ENCODE peak calls at places on chromosomes 5 and 9, in eight cellular contexts. Z is CMK; T is stimulated activated CD4-positive, alpha-beta T cell treated with anti-CD3 and anti-CD28 coated beads, Interleukin-1b, Interleukin-23, amount 100 ng/mL, for 4 hours; H is H1; P is body of pancreas; C is GM12878; G is GM04504; Q is activated T-helper 9 cell treated with anti-CD3 and anti-CD28 coated beads, Interleukin-2, amount 50 U/mL, for 16 hours. I is an unnamed sample.

GRCh38 chr5:39376293-39376714 is 12.0 kb upstream of the C9 start:
- DNase-seq in Z (no peak), T (peak), H (peak), P (peak), C (no peak), G (no peak), Q (no peak), I (peak)

GRCh38 chr9:70040506-70040905 is 3.1 kb upstream of the MAMDC2 start:
- DNase-seq in Z (no peak), T (no peak), H (no peak), P (no peak), C (no peak), G (no peak), Q (no peak), I (no peak)

GRCh38 chr5:5497132-5497748 is 74.8 kb downstream of the ICE1 start:
- DNase-seq in Z (peak), T (no peak), H (no peak), P (peak), C (no peak), G (no peak), Q (no peak), I (peak)

GRCh38 chr5:100900142-100900795 is 2.8 kb downstream of the ST8SIA4 start:
- DNase-seq in Z (no peak), T (peak), H (peak), P (peak), C (no peak), G (no peak), Q (peak), I (peak)

GRCh38 chr9:122318284-122318683 is 52.5 kb upstream of the PTGS1 start:
- DNase-seq in Z (no peak), T (no peak), H (no peak), P (no peak), C (no peak), G (no peak), Q (no peak), I (no peak)

GRCh38 chr5:169423580-169424278 is 122.8 kb upstream of the SLIT3 start:
- DNase-seq in Z (no peak), T (no peak), H (no peak), P (no peak), C (no peak), G (no peak), Q (no peak), I (no peak)

GRCh38 chr9:134644715-134645606 is 3.4 kb downstream of the COL5A1 start:
- DNase-seq in Z (no peak), T (no peak), H (no peak), P (peak), C (no peak), G (peak), Q (no peak), I (no peak)

GRCh38 chr5:174876-175465 is 16.3 kb upstream of the LRRC14B start:
- DNase-seq in Z (no peak), T (no peak), H (no peak), P (no peak), C (no peak), G (no peak), Q (no peak), I (no peak)

GRCh38 chr5:177509991-177510566 is 453 bp upstream of the DOK3 start:
- DNase-seq in Z (no peak), T (no peak), H (no peak), P (no peak), C (no peak), G (no peak), Q (no peak), I (no peak)

GRCh38 chr9:33452828-33453271 is 5.5 kb upstream of the AQP3 start:
- DNase-seq in Z (no peak), T (no peak), H (peak), P (peak), C (no peak), G (peak), Q (peak), I (peak)

GRCh38 chr9:109496126-109496707 is 1.9 kb downstream of the PTPN3 start:
- DNase-seq in Z (no peak), T (no peak), H (no peak), P (no peak), C (no peak), G (no peak), Q (no peak), I (no peak)

GRCh38 chr5:100889165-100889564 is 13.9 kb downstream of the ST8SIA4 start:
- DNase-seq in Z (no peak), T (no peak), H (no peak), P (no peak), C (no peak), G (no peak), Q (no peak), I (peak)

GRCh38 chr9:112571624-112572341 is 85.2 kb downstream of the KIAA1958 start:
- DNase-seq in Z (no peak), T (no peak), H (no peak), P (no peak), C (no peak), G (no peak), Q (no peak), I (no peak)

GRCh38 chr5:132746592-132747063 is 598 bp upstream of the CCNI2 start:
- DNase-seq in Z (no peak), T (no peak), H (no peak), P (peak), C (no peak), G (no peak), Q (peak), I (no peak)

GRCh38 chr9:3467593-3468219 is 58.1 kb downstream of the RFX3 start:
- DNase-seq in Z (peak), T (peak), H (no peak), P (peak), C (no peak), G (peak), Q (peak), I (peak)

GRCh38 chr9:106864533-106865143 is 1.7 kb downstream of the ZNF462 start:
- DNase-seq in Z (no peak), T (no peak), H (no peak), P (no peak), C (no peak), G (peak), Q (no peak), I (peak)

I was measured in OCI-M1.